ENCODE peak calls at places on chromosome 11, in seven cellular contexts. G is CD4-positive, alpha-beta T cell; M is K562; Q is right cardiac atrium; E is Caco-2; X is spleen; A is CD4-positive, alpha-beta memory T cell. S is an unnamed sample. For H3K9me3, the result is how much of the 10 kb centered on the place peaks cover.

GRCh38 chr11:70473186-70473872 is 75.0 kb downstream of the CTTN start:
- DNase-seq in M (no peak), A (no peak), G (no peak), E (peak), X (peak), Q (no peak), S (no peak)

GRCh38 chr11:88420165-88420781 is 82.7 kb upstream of the CTSC start:
- DNase-seq in A (no peak), G (no peak), Q (peak), M (peak), E (no peak), X (no peak), S (no peak)

GRCh38 chr11:44840085-44840478 is 110.6 kb downstream of the TP53I11 start:
- DNase-seq in M (no peak), Q (no peak), A (no peak), G (no peak), X (no peak), E (no peak), S (no peak)

GRCh38 chr11:119473226-119473625 is 50.3 kb upstream of the THY1 start:
- DNase-seq in G (no peak), A (no peak), E (peak), M (no peak), Q (no peak), X (no peak), S (no peak)

GRCh38 chr11:7572001-7572712 is 58.4 kb downstream of the PPFIBP2 start:
- DNase-seq in Q (no peak), A (no peak), E (peak), G (no peak), X (no peak), M (no peak), S (no peak)

GRCh38 chr11:65553301-65554001 is 4.7 kb downstream of the LTBP3 start:
- DNase-seq in X (peak), M (peak), A (peak), Q (peak), E (no peak), G (peak), S (peak)

GRCh38 chr11:47259178-47259977 is 1.6 kb downstream of the NR1H3 start:
- DNase-seq in G (no peak), E (peak), X (peak), M (peak), A (no peak), Q (no peak), S (peak)

GRCh38 chr11:64753380-64754123 is 6.2 kb downstream of the PYGM start:
- DNase-seq in G (no peak), Q (peak), A (peak), X (peak), M (peak), E (peak), S (no peak)

GRCh38 chr11:133778161-133778560 is 67.2 kb downstream of the SPATA19 start:
- DNase-seq in M (no peak), E (no peak), A (no peak), G (no peak), Q (no peak), X (no peak), S (no peak)

GRCh38 chr11:3952715-3953114 is 97.3 kb downstream of the STIM1 start:
- DNase-seq in E (no peak), A (no peak), X (no peak), Q (no peak), M (no peak), G (no peak), S (no peak)

GRCh38 chr11:103055174-103055890 is 36.6 kb downstream of the DCUN1D5 start:
- DNase-seq in M (peak), A (no peak), G (no peak), E (no peak), Q (no peak), X (no peak), S (no peak)

GRCh38 chr11:71218789-71219499 is 33.4 kb downstream of the SHANK2 start:
- DNase-seq in A (no peak), M (no peak), X (peak), E (peak), Q (no peak), G (no peak), S (no peak)

GRCh38 chr11:123196060-123196714 is 1.1 kb upstream of the CLMP start:
- DNase-seq in G (no peak), E (no peak), A (no peak), Q (no peak), X (no peak), M (no peak), S (no peak)

GRCh38 chr11:67442504-67443398 is 525 bp downstream of the CORO1B start:
- DNase-seq in G (no peak), E (no peak), A (no peak), X (peak), M (peak), Q (no peak), S (no peak)

GRCh38 chr11:35553021-35553420 is 27.6 kb upstream of the PAMR1 start:
- DNase-seq in G (no peak), A (no peak), Q (no peak), X (no peak), E (no peak), M (no peak), S (no peak)

GRCh38 chr11:34192481-34193401 is 87.3 kb downstream of the NAT10 start:
- DNase-seq in E (no peak), Q (peak), M (no peak), G (no peak), A (no peak), X (no peak), S (no peak)

GRCh38 chr11:11968511-11969280 is 39.7 kb downstream of the DKK3 start:
- DNase-seq in A (no peak), Q (peak), M (no peak), E (no peak), X (peak), G (no peak), S (no peak)

GRCh38 chr11:46210133-46210636 is 67.3 kb upstream of the CREB3L1 start:
- DNase-seq in G (no peak), X (no peak), E (no peak), Q (no peak), M (peak), A (no peak), S (no peak)

GRCh38 chr11:99246199-99246598 is 225.4 kb downstream of the CNTN5 start:
- DNase-seq in A (no peak), G (no peak), E (no peak), M (no peak), Q (no peak), X (no peak), S (no peak)
- H3K9me3 ChIP-seq in A (under half), G (under half), E (under half), M (under half), Q (under half), X (under half), S (under half)

GRCh38 chr11:2644844-2645778 is 54.7 kb downstream of the KCNQ1OT1 start:
- DNase-seq in A (no peak), G (no peak), X (no peak), E (no peak), Q (peak), M (no peak), S (no peak)
- H3K9me3 ChIP-seq in A (under half), G (half or more), X (half or more), E (half or more), Q (under half), M (under half), S (under half)

GRCh38 chr11:92500463-92500862 is 275.8 kb downstream of the FAT3 start:
- DNase-seq in Q (no peak), G (no peak), E (no peak), M (no peak), A (no peak), X (no peak), S (no peak)
- H3K9me3 ChIP-seq in Q (under half), G (under half), E (under half), M (under half), A (under half), X (under half), S (under half)

GRCh38 chr11:2645779-2646118 is 54.0 kb downstream of the KCNQ1OT1 start:
- DNase-seq in E (no peak), G (no peak), Q (no peak), A (no peak), M (no peak), X (no peak), S (no peak)

GRCh38 chr11:2647953-2648352 is 51.8 kb downstream of the KCNQ1OT1 start:
- DNase-seq in X (no peak), E (no peak), G (no peak), Q (no peak), M (no peak), A (no peak), S (no peak)

GRCh38 chr11:2649400-2649799 is 50.4 kb downstream of the KCNQ1OT1 start:
- DNase-seq in A (no peak), M (no peak), E (no peak), X (no peak), Q (no peak), G (no peak), S (no peak)

GRCh38 chr11:2649848-2650247 is 49.9 kb downstream of the KCNQ1OT1 start:
- DNase-seq in G (no peak), E (no peak), X (no peak), A (no peak), M (no peak), Q (no peak), S (no peak)

DNA sequence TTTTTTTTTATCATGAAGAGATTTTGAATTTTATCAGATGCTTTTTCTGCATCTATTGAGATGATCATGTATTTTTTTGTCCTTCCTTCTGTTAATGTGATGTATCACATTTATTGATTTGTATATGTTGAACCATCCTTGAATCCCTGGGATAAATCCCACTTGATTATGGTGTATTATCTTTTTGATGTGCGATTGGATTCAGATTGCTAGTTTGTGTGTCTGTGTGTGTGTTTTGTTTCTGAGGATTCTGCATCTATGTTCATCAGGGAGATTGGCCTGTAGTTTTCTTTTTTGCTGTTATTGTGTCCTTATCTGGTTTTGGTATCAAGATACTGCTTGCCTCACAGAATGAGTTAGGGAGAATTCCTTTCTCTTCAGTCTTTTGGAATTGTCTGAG is 52.6 kb downstream of the KCNQ1OT1 start:
- DNase-seq in Q (no peak), A (no peak), X (no peak), G (no peak), E (no peak), M (no peak), S (no peak)
- H3K9me3 ChIP-seq in Q (under half), A (under half), X (half or more), G (half or more), E (half or more), M (under half), S (under half)

S was measured in T-helper 17 cell.